ENCODE peak calls at places on chromosomes 13 and 19, in eight cellular contexts. K is SK-N-SH, R is endodermal cell, S is HCT116, N is IMR-90, W is GM23248, J is H1, F is fibroblast of lung. O is an unnamed sample.

GRCh38 chr13:28246891-28247290 is 108.5 kb downstream of the PAN3 start:
- DNase-seq in K (no peak), R (no peak), S (no peak), N (peak; percentile 17), W (peak; percentile 3), J (no peak), F (peak; percentile 61), O (no peak)

GRCh38 chr13:80341771-80342271 is 895 bp upstream of the SPRY2 start:
- DNase-seq in K (peak; percentile 80), R (peak; percentile 87), S (no peak), N (peak; percentile 43), W (peak; percentile 48), J (no peak), F (peak; percentile 68), O (peak; percentile 21)

GRCh38 chr19:8517551-8518442 is 3.8 kb upstream of the ZNF414 start:
- DNase-seq in K (no peak), R (no peak), S (no peak), N (no peak), W (peak; percentile 81), J (no peak), F (no peak), O (peak; percentile 55)

GRCh38 chr13:36453518-36453917 is 21.2 kb downstream of the CCNA1 start:
- DNase-seq in K (no peak), R (no peak), S (no peak), N (peak; percentile 2), W (peak; percentile 9), J (no peak), F (peak; percentile 20), O (no peak)

GRCh38 chr13:102580552-102581169 is 16.1 kb upstream of the TPP2 start:
- DNase-seq in K (peak; percentile 54), R (peak; percentile 68), S (peak; percentile 68), N (peak; percentile 80), W (peak; percentile 78), J (no peak), F (peak; percentile 49), O (peak; percentile 37)

GRCh38 chr19:33496496-33496895 is 25.1 kb downstream of the PEPD start:
- DNase-seq in K (peak; percentile 27), R (no peak), S (no peak), N (no peak), W (no peak), J (no peak), F (no peak), O (no peak)

GRCh38 chr19:55088543-55089265 is 13.0 kb downstream of the EPS8L1 start:
- DNase-seq in K (peak; percentile 92), R (peak; percentile 98), S (no peak), N (peak; percentile 43), W (peak; percentile 63), J (no peak), F (peak; percentile 32), O (peak; percentile 82)

GRCh38 chr13:45492538-45492937 is 27.8 kb downstream of the COG3 start:
- DNase-seq in K (no peak), R (no peak), S (no peak), N (peak; percentile 79), W (no peak), J (no peak), F (no peak), O (no peak)

GRCh38 chr13:44044544-44045178 is 165.0 kb downstream of the LACC1 start:
- DNase-seq in K (no peak), R (no peak), S (no peak), N (no peak), W (no peak), J (no peak), F (peak; percentile 43), O (no peak)

GRCh38 chr19:19475845-19476828 is 39.2 kb downstream of the TSSK6 start:
- DNase-seq in K (no peak), R (peak; percentile 81), S (no peak), N (no peak), W (peak; percentile 31), J (no peak), F (no peak), O (no peak)

GRCh38 chr19:4301590-4302237 is 475 bp downstream of the TMIGD2 start:
- DNase-seq in K (no peak), R (no peak), S (no peak), N (no peak), W (no peak), J (no peak), F (no peak), O (no peak)

GRCh38 chr19:50695251-50696064 is 24.1 kb downstream of the SHANK1 start:
- DNase-seq in K (peak; percentile 97), R (peak; percentile 80), S (no peak), N (no peak), W (peak; percentile 41), J (no peak), F (no peak), O (peak; percentile 58)

GRCh38 chr13:114107686-114108081 is 24.7 kb downstream of the RASA3 start:
- DNase-seq in K (peak; percentile 41), R (peak; percentile 39), S (no peak), N (peak; percentile 91), W (peak; percentile 86), J (no peak), F (peak; percentile 87), O (no peak)

GRCh38 chr13:79512950-79513349 is 32.0 kb downstream of the NDFIP2 start:
- DNase-seq in K (no peak), R (no peak), S (no peak), N (no peak), W (no peak), J (no peak), F (no peak), O (no peak)

GRCh38 chr13:101307181-101307701 is 109.1 kb downstream of the NALCN start:
- DNase-seq in K (no peak), R (no peak), S (no peak), N (peak; percentile 90), W (peak; percentile 84), J (no peak), F (peak; percentile 100), O (peak; percentile 52)

GRCh38 chr19:7395360-7395781 is 46.6 kb downstream of the ARHGEF18 start:
- DNase-seq in K (peak; percentile 62), R (peak; percentile 55), S (no peak), N (no peak), W (peak; percentile 54), J (no peak), F (no peak), O (peak; percentile 20)

GRCh38 chr19:52114691-52115090 is 19.1 kb upstream of the ZNF841 start:
- DNase-seq in K (no peak), R (no peak), S (no peak), N (no peak), W (no peak), J (no peak), F (no peak), O (no peak)

GRCh38 chr19:52110780-52111179 is 15.2 kb upstream of the ZNF841 start:
- DNase-seq in K (no peak), R (no peak), S (no peak), N (no peak), W (no peak), J (no peak), F (no peak), O (no peak)

GRCh38 chr19:52115526-52116053 is 20.0 kb upstream of the ZNF841 start:
- DNase-seq in K (no peak), R (no peak), S (no peak), N (no peak), W (no peak), J (no peak), F (no peak), O (no peak)

DNA sequence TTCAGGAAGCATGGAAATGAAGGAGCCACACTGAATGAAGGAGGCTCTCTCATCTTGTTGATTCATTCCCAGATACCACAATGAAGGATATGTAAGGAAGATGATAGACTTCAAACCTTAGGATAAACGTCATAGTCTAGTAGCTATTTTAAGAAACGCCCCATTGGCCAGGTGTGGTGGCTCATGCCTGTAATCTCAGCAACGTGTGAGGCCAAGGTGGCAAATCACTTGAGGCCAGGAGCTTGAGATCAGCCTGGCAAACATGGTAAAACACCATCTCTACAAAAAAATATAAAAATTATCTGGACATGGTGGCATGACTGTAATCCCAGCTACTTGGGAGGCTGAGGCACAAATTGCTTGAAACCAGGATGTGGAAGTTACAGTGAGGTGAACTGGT is 17.1 kb upstream of the ZNF841 start:
- DNase-seq in K (no peak), R (no peak), S (no peak), N (no peak), W (no peak), J (no peak), F (no peak), O (no peak)
- H3K9me3 ChIP-seq in K (peaks cover 30% of the 10 kb centered on the region), R (peaks cover 100% of the 10 kb centered on the region), S (peaks cover 45% of the 10 kb centered on the region), N (peaks cover 75% of the 10 kb centered on the region), W (peaks cover 29% of the 10 kb centered on the region), J (peaks cover 84% of the 10 kb centered on the region), F (peaks cover 12% of the 10 kb centered on the region), O (peaks cover 84% of the 10 kb centered on the region)

GRCh38 chr13:33882804-33883203 is 64.9 kb downstream of the RFC3 start:
- DNase-seq in K (no peak), R (no peak), S (no peak), N (no peak), W (no peak), J (no peak), F (no peak), O (no peak)

GRCh38 chr13:33879044-33879596 is 61.2 kb downstream of the RFC3 start:
- DNase-seq in K (no peak), R (no peak), S (no peak), N (no peak), W (no peak), J (no peak), F (no peak), O (no peak)

GRCh38 chr13:33884506-33885221 is 66.7 kb downstream of the RFC3 start:
- DNase-seq in K (no peak), R (no peak), S (no peak), N (no peak), W (no peak), J (no peak), F (no peak), O (no peak)
- H3K9ac ChIP-seq in K (no peak overlapping the region), R (no peak overlapping the region), S (no peak overlapping the region), N (no peak overlapping the region), W (no peak overlapping the region), J (no peak overlapping the region), F (no peak overlapping the region), O (no peak overlapping the region)

DNA sequence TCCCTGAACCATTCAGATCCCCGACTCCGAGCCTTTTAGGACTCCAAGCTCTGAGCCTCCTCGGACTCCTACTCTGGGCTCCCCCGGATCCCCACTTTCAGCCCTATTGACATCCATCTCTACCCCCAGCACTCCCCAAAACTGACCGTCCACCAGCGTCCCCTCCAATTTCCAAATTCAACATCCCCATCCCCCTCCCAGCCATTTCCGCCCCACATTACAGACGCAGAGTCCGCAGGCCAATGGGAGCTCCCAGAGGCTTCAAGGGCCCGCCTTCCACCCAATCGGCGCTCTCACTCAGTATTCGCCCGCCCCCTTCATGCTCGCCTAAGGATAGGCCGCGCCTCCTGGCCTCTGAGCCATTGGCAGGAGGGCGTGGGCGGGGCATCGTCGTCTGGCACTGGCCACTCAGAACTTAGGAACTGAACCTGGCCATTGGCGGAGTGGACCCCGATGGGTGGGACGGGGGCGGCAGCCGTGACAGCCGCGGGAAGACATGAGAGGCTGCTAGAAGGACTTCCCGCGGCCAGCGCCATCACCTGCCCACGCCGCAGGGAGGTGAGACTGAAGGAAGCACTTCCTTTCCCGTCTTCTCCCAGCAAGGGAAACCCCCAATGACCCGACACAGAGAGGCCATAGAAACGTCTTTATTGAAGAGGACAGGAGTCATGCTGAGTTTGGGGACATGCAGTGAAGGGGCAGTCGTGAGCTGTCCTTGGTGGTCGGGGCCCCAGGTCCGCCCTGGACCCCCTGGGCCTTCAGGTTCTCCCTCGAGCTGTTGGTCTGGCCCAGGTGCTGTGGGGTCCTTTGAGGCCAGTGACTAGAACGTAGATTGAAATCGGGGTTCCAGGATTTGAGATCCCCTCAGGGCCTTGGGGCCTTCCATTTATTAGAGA is at the start of gene ALKBH6:
- DNase-seq in K (peak; percentile 98), R (peak; percentile 99), S (peak; percentile 97), N (peak; percentile 97), W (peak; percentile 100), J (peak; percentile 96), F (peak; percentile 98), O (peak; percentile 100)
- H3K4me3 ChIP-seq in K (peak within 1 kb of the TSS; percentile 80), R (peak within 1 kb of the TSS; percentile 97), S (peak within 1 kb of the TSS; percentile 76), N (peak within 1 kb of the TSS; percentile 88), W (peak within 1 kb of the TSS; percentile 98), J (peak within 1 kb of the TSS; percentile 70), F (peak within 1 kb of the TSS; percentile 86), O (peak within 1 kb of the TSS; percentile 96)

GRCh38 chr19:22327321-22327720 is 41.1 kb downstream of the ZNF729 start:
- DNase-seq in K (no peak), R (no peak), S (no peak), N (no peak), W (no peak), J (no peak), F (no peak), O (no peak)
- H3K9me3 ChIP-seq in K (no peaks in the 10 kb centered on the region), R (peaks cover 91% of the 10 kb centered on the region), S (peaks cover 39% of the 10 kb centered on the region), N (peaks cover 48% of the 10 kb centered on the region), W (no peaks in the 10 kb centered on the region), J (peaks cover 90% of the 10 kb centered on the region), F (no peaks in the 10 kb centered on the region), O (peaks cover 14% of the 10 kb centered on the region)

O was measured in DND-41.